ENCODE peak calls at places on chromosomes 6 and 20, in nine cellular contexts. J is transverse colon, T is IMR-90, U is right lobe of liver, M is lower leg skin, R is A549, E is tibial nerve, A is ovary, P is uterus. O is an unnamed sample.

GRCh38 chr20:41169791-41170351 is 32.5 kb downstream of the PLCG1 start:
- DNase-seq in J (peak; percentile 4), T (peak; percentile 78), U (peak; percentile 39), M (no peak), R (no peak), E (no peak), A (peak; percentile 12), P (peak; percentile 13), O (peak; percentile 41)

GRCh38 chr20:18852318-18852717 is 38.7 kb downstream of the SCP2D1 start:
- DNase-seq in J (no peak), T (no peak), U (no peak), M (peak; percentile 18), R (no peak), E (no peak), A (no peak), P (no peak), O (no peak)

GRCh38 chr6:159106627-159107241 is 61.9 kb upstream of the TAGAP start:
- DNase-seq in J (peak; percentile 83), T (peak; percentile 40), U (peak; percentile 68), M (peak; percentile 75), R (peak; percentile 30), E (no peak), A (peak; percentile 34), P (peak; percentile 49), O (peak; percentile 90)

GRCh38 chr6:143395699-143396098 is 54.8 kb downstream of the ADAT2 start:
- DNase-seq in J (no peak), T (no peak), U (no peak), M (no peak), R (no peak), E (no peak), A (no peak), P (no peak), O (no peak)

GRCh38 chr6:101683884-101684283 is 290.4 kb downstream of the GRIK2 start:
- DNase-seq in J (no peak), T (no peak), U (no peak), M (no peak), R (no peak), E (no peak), A (no peak), P (no peak), O (no peak)

GRCh38 chr6:16450285-16450684 is 211.9 kb downstream of the GMPR start:
- DNase-seq in J (no peak), T (peak; percentile 98), U (no peak), M (no peak), R (no peak), E (no peak), A (no peak), P (no peak), O (no peak)

GRCh38 chr6:80523531-80523970 is 417.1 kb downstream of the BCKDHB start:
- DNase-seq in J (no peak), T (peak; percentile 52), U (no peak), M (no peak), R (no peak), E (no peak), A (peak; percentile 27), P (peak; percentile 13), O (peak; percentile 66)

GRCh38 chr6:152631376-152631775 is 5.8 kb downstream of the SYNE1 start:
- DNase-seq in J (no peak), T (no peak), U (no peak), M (no peak), R (no peak), E (no peak), A (no peak), P (no peak), O (no peak)

GRCh38 chr6:89369009-89369408 is 16.5 kb upstream of the UBE2J1 start:
- DNase-seq in J (peak; percentile 65), T (peak; percentile 46), U (peak; percentile 66), M (no peak), R (no peak), E (no peak), A (peak; percentile 59), P (peak; percentile 73), O (no peak)

GRCh38 chr6:5599112-5599511 is 337.8 kb downstream of the FARS2 start:
- DNase-seq in J (no peak), T (no peak), U (no peak), M (no peak), R (no peak), E (no peak), A (no peak), P (no peak), O (no peak)

GRCh38 chr20:646868-647233 is 6.1 kb downstream of the SRXN1 start:
- DNase-seq in J (no peak), T (no peak), U (no peak), M (no peak), R (no peak), E (no peak), A (no peak), P (no peak), O (no peak)

GRCh38 chr6:16764188-16764950 is 3.1 kb upstream of the ATXN1 start:
- DNase-seq in J (no peak), T (peak; percentile 76), U (no peak), M (no peak), R (no peak), E (no peak), A (no peak), P (no peak), O (no peak)

GRCh38 chr6:158865769-158866168 is 46.6 kb upstream of the EZR start:
- DNase-seq in J (no peak), T (no peak), U (no peak), M (no peak), R (no peak), E (no peak), A (no peak), P (no peak), O (no peak)

GRCh38 chr6:20853828-20854227 is 319.6 kb downstream of the CDKAL1 start:
- DNase-seq in J (no peak), T (no peak), U (no peak), M (no peak), R (no peak), E (no peak), A (no peak), P (no peak), O (no peak)

GRCh38 chr6:32668226-32668747 is 1.8 kb upstream of the HLA-DQB1 start:
- DNase-seq in J (peak; percentile 26), T (peak; percentile 19), U (no peak), M (peak; percentile 22), R (no peak), E (no peak), A (no peak), P (peak; percentile 28), O (peak; percentile 84)

GRCh38 chr20:21607971-21608735 is 94.3 kb upstream of the NKX2-2 start:
- DNase-seq in J (peak; percentile 38), T (no peak), U (no peak), M (no peak), R (no peak), E (no peak), A (peak; percentile 15), P (no peak), O (no peak)

GRCh38 chr6:452301-453067 is 60.9 kb downstream of the IRF4 start:
- DNase-seq in J (no peak), T (no peak), U (no peak), M (peak; percentile 39), R (no peak), E (peak; percentile 27), A (no peak), P (no peak), O (no peak)

GRCh38 chr6:85675030-85675819 is 32.5 kb upstream of the SYNCRIP start:
- DNase-seq in J (peak; percentile 23), T (peak; percentile 84), U (no peak), M (no peak), R (no peak), E (no peak), A (no peak), P (no peak), O (no peak)

GRCh38 chr6:63193324-63193723 is 17.9 kb upstream of the FKBP1C start:
- DNase-seq in J (no peak), T (no peak), U (no peak), M (no peak), R (no peak), E (no peak), A (no peak), P (no peak), O (no peak)

GRCh38 chr6:19736066-19736465 is 101.1 kb upstream of the ID4 start:
- DNase-seq in J (no peak), T (no peak), U (no peak), M (no peak), R (no peak), E (no peak), A (no peak), P (no peak), O (no peak)

DNA sequence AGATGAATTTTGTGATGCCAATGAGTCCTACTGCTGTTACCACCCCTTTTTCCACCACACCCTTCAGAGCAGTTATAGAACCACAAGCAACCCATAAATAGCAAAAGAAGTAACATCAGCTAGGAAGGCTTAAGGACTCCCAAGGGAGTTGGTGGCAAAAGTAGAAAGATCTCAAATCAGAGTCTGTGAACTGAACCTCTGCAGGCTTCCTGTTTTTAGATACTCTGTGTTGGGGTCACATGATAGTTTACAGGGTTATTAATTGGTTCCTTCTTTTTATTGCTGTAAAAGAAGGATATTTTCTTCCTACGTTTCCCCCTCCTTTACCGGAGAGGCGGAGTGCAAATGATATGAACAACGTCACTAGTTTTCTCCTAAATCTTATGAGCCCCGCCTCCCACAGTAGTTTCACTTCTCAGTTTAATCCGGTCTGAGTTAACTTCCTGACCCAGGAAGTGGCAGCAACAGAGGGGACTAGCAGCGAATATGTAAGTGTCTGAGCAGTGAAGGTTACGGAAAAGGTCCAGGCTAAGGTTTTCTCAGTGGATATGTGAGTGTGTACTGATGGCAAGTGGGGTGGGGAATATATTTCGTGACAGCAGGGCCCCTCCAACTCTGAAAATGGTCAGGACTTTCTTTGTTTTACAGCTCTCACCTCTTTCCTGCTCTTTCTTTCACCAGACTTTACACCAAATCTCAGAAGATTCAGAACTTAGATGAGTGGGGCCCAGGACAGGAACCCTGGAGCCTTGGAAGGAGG is at the start of gene TRIM38:
- DNase-seq in J (peak; percentile 89), T (peak; percentile 89), U (no peak), M (peak; percentile 94), R (peak; percentile 45), E (peak; percentile 63), A (peak; percentile 47), P (peak; percentile 92), O (no peak)
- TF ChIP-seq POLR2A in J (peak; percentile 96), T (peak; percentile 93), U (peak; percentile 98), M (no peak), R (peak; percentile 31), E (peak; percentile 82), A (peak; percentile 71), P (peak; percentile 88), O (peak; percentile 98)

GRCh38 chr20:33262658-33263065 is 20.4 kb upstream of the BPIFB1 start:
- DNase-seq in J (no peak), T (peak; percentile 53), U (no peak), M (no peak), R (no peak), E (no peak), A (no peak), P (no peak), O (no peak)
- TF ChIP-seq CTCF in J (no peak), T (peak; percentile 59), U (peak; percentile 45), M (no peak), R (peak; percentile 49), E (peak; percentile 43), A (no peak), P (no peak), O (no peak)

GRCh38 chr20:35436175-35436568 is 1.9 kb downstream of the GDF5 start:
- DNase-seq in J (no peak), T (no peak), U (no peak), M (no peak), R (no peak), E (no peak), A (no peak), P (no peak), O (no peak)
- H3K4me3 ChIP-seq in J (no peak overlapping the region), T (no peak overlapping the region), U (no peak overlapping the region), M (no peak overlapping the region), R (no peak overlapping the region), E (no peak overlapping the region), A (no peak overlapping the region), P (no peak overlapping the region), O (no peak overlapping the region)

GRCh38 chr6:43616728-43617472 is 12.2 kb downstream of the GTPBP2 start:
- DNase-seq in J (no peak), T (no peak), U (no peak), M (no peak), R (no peak), E (no peak), A (no peak), P (no peak), O (no peak)
- TF ChIP-seq POLR2A in J (no peak), T (no peak), U (no peak), M (no peak), R (no peak), E (no peak), A (no peak), P (no peak), O (no peak)